ENCODE peak calls at places on chromosomes 11 and 22, in five cellular contexts. B is heart left ventricle, L is tibial nerve, E is right lobe of liver, W is A549. P is an unnamed sample.

GRCh38 chr11:35619030-35619753 is 932 bp downstream of the FJX1 start:
- DNase-seq in B (peak), L (no peak), E (peak), W (peak), P (no peak)

GRCh38 chr11:64644348-64645242 is 53.6 kb downstream of the SLC22A12 start:
- DNase-seq in B (no peak), L (no peak), E (no peak), W (no peak), P (no peak)

GRCh38 chr11:93952082-93952780 is 68.9 kb upstream of the HEPHL1 start:
- DNase-seq in B (no peak), L (no peak), E (no peak), W (no peak), P (no peak)

GRCh38 chr11:69272055-69272454 is 21.9 kb upstream of the MYEOV start:
- DNase-seq in B (no peak), L (no peak), E (no peak), W (no peak), P (no peak)

GRCh38 chr11:35223429-35223828 is 84.5 kb downstream of the CD44 start:
- DNase-seq in B (no peak), L (no peak), E (no peak), W (no peak), P (no peak)

GRCh38 chr11:91394718-91395414 is 829.8 kb upstream of the FAT3 start:
- DNase-seq in B (no peak), L (no peak), E (no peak), W (peak), P (no peak)

GRCh38 chr22:24894998-24895397 is 51.5 kb downstream of the LHFPL7 start:
- DNase-seq in B (peak), L (peak), E (peak), W (peak), P (peak)

GRCh38 chr22:22450343-22450839 is 58.2 kb downstream of the ZNF280B start:
- DNase-seq in B (no peak), L (peak), E (no peak), W (no peak), P (no peak)

GRCh38 chr22:37232140-37232998 is 11.7 kb downstream of the RAC2 start:
- DNase-seq in B (no peak), L (no peak), E (peak), W (no peak), P (no peak)

GRCh38 chr22:27115816-27116256 is 458.4 kb downstream of the MIAT start:
- DNase-seq in B (no peak), L (no peak), E (no peak), W (peak), P (no peak)

GRCh38 chr11:129992161-129992944 is 10.3 kb downstream of the PRDM10 start:
- DNase-seq in B (no peak), L (no peak), E (peak), W (peak), P (no peak)

GRCh38 chr11:8094656-8095055 is 13.6 kb downstream of the TUB start:
- DNase-seq in B (no peak), L (no peak), E (no peak), W (no peak), P (peak)

GRCh38 chr11:102026217-102026616 is 21.0 kb upstream of the CFAP300 start:
- DNase-seq in B (no peak), L (no peak), E (no peak), W (no peak), P (no peak)

GRCh38 chr22:38843716-38844660 is at the start of gene NPTXR:
- DNase-seq in B (no peak), L (no peak), E (peak), W (peak), P (no peak)

GRCh38 chr22:28939394-28939793 is 56.0 kb downstream of the ZNRF3 start:
- DNase-seq in B (no peak), L (no peak), E (no peak), W (no peak), P (no peak)

GRCh38 chr11:78094250-78094649 is 14.6 kb upstream of the NDUFC2 start:
- DNase-seq in B (no peak), L (no peak), E (no peak), W (no peak), P (no peak)

GRCh38 chr11:63610604-63611394 is 3.4 kb downstream of the PLAAT3 start:
- DNase-seq in B (no peak), L (no peak), E (no peak), W (no peak), P (no peak)
- H3K4me3 ChIP-seq in B (no peak), L (peak), E (no peak), W (no peak), P (peak)

DNA sequence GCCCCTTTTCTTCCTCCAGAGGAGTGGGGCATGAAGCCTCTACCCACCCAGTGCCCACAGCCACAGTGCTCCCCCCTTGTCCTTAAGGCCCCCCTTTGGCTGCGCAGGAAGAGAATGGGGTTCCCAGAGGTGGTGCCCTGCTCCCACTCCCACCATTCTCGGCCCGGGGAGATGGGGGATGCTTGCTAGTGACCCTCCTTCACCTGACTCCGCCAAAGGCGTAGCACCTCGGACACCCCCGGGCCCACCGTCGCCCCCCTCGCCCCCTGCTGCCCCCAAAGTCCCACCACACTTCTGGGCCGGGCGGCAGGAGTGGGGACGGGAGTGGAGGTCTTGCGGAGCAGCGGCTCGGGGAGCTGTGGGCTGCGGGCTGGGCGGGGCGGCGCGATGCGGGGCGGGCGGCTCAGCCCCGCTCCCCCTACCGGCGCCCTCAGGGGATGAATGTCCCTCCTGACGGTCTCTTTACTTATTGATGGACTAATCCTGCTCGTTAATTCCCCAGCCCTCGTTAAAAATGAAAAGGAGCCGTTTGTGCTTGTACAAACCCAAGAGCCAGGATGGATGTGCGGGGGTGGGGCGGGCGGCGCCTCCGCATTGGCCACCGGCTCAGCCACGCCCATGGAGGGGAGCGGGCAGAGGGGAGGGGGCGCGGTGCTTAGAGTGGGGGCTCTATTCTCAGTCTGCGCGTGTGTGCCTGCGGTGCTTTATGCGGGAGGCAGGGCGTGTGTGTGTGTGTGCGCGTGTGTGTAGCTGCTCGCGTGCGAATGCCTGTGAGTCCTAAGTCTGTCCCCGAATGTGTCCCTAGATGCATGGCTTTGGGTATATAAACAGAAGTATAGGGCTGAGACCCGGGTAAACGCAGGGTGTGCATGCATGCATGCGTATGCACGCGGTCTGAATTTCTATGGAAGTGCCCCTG is 25.6 kb downstream of the SYT7 start:
- DNase-seq in B (no peak), L (no peak), E (no peak), W (no peak), P (no peak)
- H3K27ac ChIP-seq in B (no peak), L (no peak), E (no peak), W (no peak), P (no peak)

DNA sequence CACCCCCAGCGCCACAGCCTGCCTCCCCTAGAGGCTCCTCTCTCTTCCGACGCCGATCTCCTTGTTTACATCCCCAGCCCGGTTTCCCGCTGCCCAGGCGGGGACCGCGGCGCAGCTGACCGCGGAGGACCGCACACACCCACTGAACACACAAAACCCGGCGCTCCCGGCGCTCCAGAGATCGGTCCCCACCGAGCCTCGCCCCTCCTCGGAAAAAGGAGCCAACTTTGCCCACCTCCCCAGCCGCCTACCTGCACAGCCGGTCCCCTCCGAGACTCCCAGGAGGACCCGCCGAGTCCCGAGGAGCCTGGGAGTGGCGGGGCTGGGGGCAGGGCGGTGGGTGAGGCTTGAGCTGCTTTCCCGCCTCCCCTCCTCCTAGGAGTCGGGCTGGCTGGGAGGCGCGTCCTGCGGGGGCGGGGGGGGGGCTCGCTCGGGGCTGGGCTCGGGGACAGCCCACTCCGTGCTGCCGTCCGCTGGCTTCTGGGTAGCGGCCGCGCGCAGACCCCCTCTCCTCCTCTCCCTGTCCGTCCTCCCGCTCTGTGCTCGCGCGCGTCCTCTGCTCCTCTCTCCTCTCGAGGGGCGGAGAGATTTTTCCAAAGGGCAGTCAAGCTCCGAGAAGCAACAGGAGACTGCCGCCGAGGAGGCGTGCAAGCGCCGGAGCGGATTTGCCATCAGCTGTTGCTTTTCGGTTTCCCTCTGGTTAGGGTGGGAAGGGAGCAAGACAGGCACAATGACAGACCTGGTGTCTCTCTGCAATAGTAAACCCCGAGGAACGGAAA is at the start of gene FXYD6:
- DNase-seq in B (peak), L (no peak), E (peak), W (no peak), P (peak)
- H3K4me3 ChIP-seq in B (peak), L (peak), E (peak), W (peak), P (peak)

GRCh38 chr11:57679396-57679795 is 11.5 kb downstream of the ZDHHC5 start:
- DNase-seq in B (no peak), L (no peak), E (no peak), W (no peak), P (no peak)

GRCh38 chr11:57680552-57680874 is 12.6 kb downstream of the ZDHHC5 start:
- DNase-seq in B (no peak), L (no peak), E (no peak), W (no peak), P (no peak)

GRCh38 chr11:57675176-57675941 is 7.4 kb downstream of the ZDHHC5 start:
- DNase-seq in B (no peak), L (no peak), E (no peak), W (no peak), P (no peak)

GRCh38 chr11:57681168-57681567 is 13.3 kb downstream of the ZDHHC5 start:
- DNase-seq in B (no peak), L (no peak), E (no peak), W (no peak), P (no peak)
- H3K27ac ChIP-seq in B (no peak), L (no peak), E (no peak), W (no peak), P (no peak)

DNA sequence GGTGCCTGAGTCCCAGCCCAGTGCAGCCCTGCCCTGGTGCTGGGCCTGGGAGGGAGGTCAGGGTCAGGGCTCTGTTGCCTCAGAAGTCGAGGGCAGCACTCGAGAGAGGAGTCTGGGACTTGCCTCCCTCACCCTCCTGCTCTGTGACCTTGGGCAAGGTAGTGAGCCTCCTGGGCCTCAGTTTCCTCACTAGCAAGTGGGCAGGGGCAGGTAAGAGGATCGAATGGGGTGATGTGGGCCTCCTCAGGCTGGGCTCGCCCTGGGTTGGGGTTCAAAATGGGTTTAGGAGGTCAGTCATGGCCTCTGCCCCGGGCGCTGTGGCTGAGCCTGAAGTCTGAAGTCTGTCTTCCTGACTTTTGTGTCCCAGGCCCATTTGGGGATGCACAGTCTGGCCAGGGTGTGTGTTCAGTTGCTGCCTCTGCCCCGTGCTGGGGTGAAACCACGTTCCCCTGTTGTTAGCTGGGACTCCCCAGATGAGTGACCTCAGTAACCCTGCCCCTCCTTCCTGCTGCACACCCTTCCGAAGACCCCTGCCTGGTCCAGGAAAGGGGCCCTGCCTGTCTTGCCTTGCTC is 40.9 kb upstream of the CELSR1 start:
- DNase-seq in B (no peak), L (no peak), E (peak), W (no peak), P (no peak)
- H3K4me3 ChIP-seq in B (peak), L (peak), E (peak), W (peak), P (peak)